ENCODE peak calls at places on chromosomes 11 and 22, in six cellular contexts. One of them, this sample, is unnamed. For H3K36me3 and H3K4me1, the result is how much of the 10 kb centered on the place peaks cover.

GRCh38 chr22:20156611-20157415 is 6.0 kb upstream of the CCDC188 start:
- DNase-seq in effector memory CD4-positive, alpha-beta T cell: peak
- DNase-seq in CD8-positive, alpha-beta memory T cell: peak
- DNase-seq in lung: peak
- DNase-seq in PC-9: peak
- DNase-seq in NT2/D1: peak
- DNase-seq in this sample: peak

GRCh38 chr22:28674121-28674563 is 5.5 kb downstream of the TTC28 start:
- DNase-seq in NT2/D1: no peak
- DNase-seq in CD8-positive, alpha-beta memory T cell: peak
- DNase-seq in PC-9: peak
- DNase-seq in lung: no peak
- DNase-seq in effector memory CD4-positive, alpha-beta T cell: no peak
- DNase-seq in this sample: no peak

GRCh38 chr11:2109541-2110019 is 29.6 kb downstream of the IGF2 start:
- DNase-seq in PC-9: no peak
- DNase-seq in NT2/D1: no peak
- DNase-seq in effector memory CD4-positive, alpha-beta T cell: no peak
- DNase-seq in CD8-positive, alpha-beta memory T cell: no peak
- DNase-seq in lung: no peak
- DNase-seq in this sample: no peak

GRCh38 chr11:2519879-2520735 is 75.3 kb downstream of the KCNQ1 start:
- DNase-seq in effector memory CD4-positive, alpha-beta T cell: no peak
- DNase-seq in PC-9: no peak
- DNase-seq in CD8-positive, alpha-beta memory T cell: no peak
- DNase-seq in NT2/D1: no peak
- DNase-seq in lung: no peak
- DNase-seq in this sample: peak

GRCh38 chr11:112776834-112777793 is 184.1 kb upstream of the NCAM1 start:
- DNase-seq in CD8-positive, alpha-beta memory T cell: no peak
- DNase-seq in NT2/D1: no peak
- DNase-seq in effector memory CD4-positive, alpha-beta T cell: no peak
- DNase-seq in PC-9: no peak
- DNase-seq in lung: no peak
- DNase-seq in this sample: no peak

GRCh38 chr11:114678125-114679036 is at the start of gene NXPE2:
- DNase-seq in CD8-positive, alpha-beta memory T cell: no peak
- DNase-seq in effector memory CD4-positive, alpha-beta T cell: no peak
- DNase-seq in NT2/D1: no peak
- DNase-seq in PC-9: no peak
- DNase-seq in lung: no peak
- DNase-seq in this sample: no peak

GRCh38 chr11:1589996-1590395 is 4.9 kb upstream of the KRTAP5-1 start:
- DNase-seq in PC-9: no peak
- DNase-seq in NT2/D1: no peak
- DNase-seq in lung: no peak
- DNase-seq in CD8-positive, alpha-beta memory T cell: no peak
- DNase-seq in effector memory CD4-positive, alpha-beta T cell: no peak
- DNase-seq in this sample: no peak

GRCh38 chr22:23565288-23565941 is 14.7 kb downstream of the IGLL1 start:
- DNase-seq in CD8-positive, alpha-beta memory T cell: no peak
- DNase-seq in NT2/D1: peak
- DNase-seq in effector memory CD4-positive, alpha-beta T cell: no peak
- DNase-seq in lung: no peak
- DNase-seq in PC-9: no peak
- DNase-seq in this sample: peak

GRCh38 chr11:116311141-116311540 is 461.6 kb downstream of the BUD13 start:
- DNase-seq in NT2/D1: no peak
- DNase-seq in effector memory CD4-positive, alpha-beta T cell: no peak
- DNase-seq in PC-9: no peak
- DNase-seq in lung: no peak
- DNase-seq in CD8-positive, alpha-beta memory T cell: no peak
- DNase-seq in this sample: no peak

GRCh38 chr22:50699001-50699753 is 26.6 kb downstream of the SHANK3 start:
- DNase-seq in effector memory CD4-positive, alpha-beta T cell: no peak
- DNase-seq in NT2/D1: no peak
- DNase-seq in PC-9: no peak
- DNase-seq in lung: no peak
- DNase-seq in CD8-positive, alpha-beta memory T cell: no peak
- DNase-seq in this sample: no peak

GRCh38 chr11:118705111-118705741 is 25.8 kb upstream of the TREH start:
- DNase-seq in PC-9: no peak
- DNase-seq in effector memory CD4-positive, alpha-beta T cell: peak
- DNase-seq in lung: no peak
- DNase-seq in NT2/D1: no peak
- DNase-seq in CD8-positive, alpha-beta memory T cell: peak
- DNase-seq in this sample: no peak

GRCh38 chr11:109422755-109423113 is 744 bp downstream of the C11orf87 start:
- DNase-seq in PC-9: no peak
- DNase-seq in lung: no peak
- DNase-seq in NT2/D1: no peak
- DNase-seq in CD8-positive, alpha-beta memory T cell: no peak
- DNase-seq in effector memory CD4-positive, alpha-beta T cell: no peak
- DNase-seq in this sample: no peak

GRCh38 chr11:67468509-67468834 is 579 bp downstream of the TMEM134 start:
- DNase-seq in PC-9: no peak
- DNase-seq in CD8-positive, alpha-beta memory T cell: no peak
- DNase-seq in NT2/D1: no peak
- DNase-seq in effector memory CD4-positive, alpha-beta T cell: no peak
- DNase-seq in lung: no peak
- DNase-seq in this sample: no peak

GRCh38 chr11:10674440-10674855 is 19.1 kb downstream of the IRAG1 start:
- DNase-seq in NT2/D1: no peak
- DNase-seq in lung: no peak
- DNase-seq in CD8-positive, alpha-beta memory T cell: no peak
- DNase-seq in PC-9: no peak
- DNase-seq in effector memory CD4-positive, alpha-beta T cell: no peak
- DNase-seq in this sample: peak

GRCh38 chr11:20406484-20406883 is 19.0 kb downstream of the PRMT3 start:
- DNase-seq in PC-9: no peak
- DNase-seq in CD8-positive, alpha-beta memory T cell: no peak
- DNase-seq in lung: no peak
- DNase-seq in effector memory CD4-positive, alpha-beta T cell: no peak
- DNase-seq in NT2/D1: no peak
- DNase-seq in this sample: no peak
- H3K36me3 ChIP-seq in PC-9: under half
- H3K36me3 ChIP-seq in CD8-positive, alpha-beta memory T cell: under half
- H3K36me3 ChIP-seq in lung: under half
- H3K36me3 ChIP-seq in effector memory CD4-positive, alpha-beta T cell: under half
- H3K36me3 ChIP-seq in NT2/D1: under half
- H3K36me3 ChIP-seq in this sample: under half

GRCh38 chr11:65438257-65439151 is 15.9 kb downstream of the NEAT1 start:
- DNase-seq in lung: no peak
- DNase-seq in CD8-positive, alpha-beta memory T cell: no peak
- DNase-seq in PC-9: no peak
- DNase-seq in effector memory CD4-positive, alpha-beta T cell: no peak
- DNase-seq in NT2/D1: no peak
- DNase-seq in this sample: no peak

GRCh38 chr11:65437436-65438227 is 15.0 kb downstream of the NEAT1 start:
- DNase-seq in PC-9: no peak
- DNase-seq in NT2/D1: no peak
- DNase-seq in lung: no peak
- DNase-seq in CD8-positive, alpha-beta memory T cell: no peak
- DNase-seq in effector memory CD4-positive, alpha-beta T cell: no peak
- DNase-seq in this sample: peak

GRCh38 chr11:65436412-65437032 is 13.9 kb downstream of the NEAT1 start:
- DNase-seq in NT2/D1: no peak
- DNase-seq in effector memory CD4-positive, alpha-beta T cell: no peak
- DNase-seq in lung: no peak
- DNase-seq in CD8-positive, alpha-beta memory T cell: no peak
- DNase-seq in PC-9: no peak
- DNase-seq in this sample: peak

GRCh38 chr11:65440831-65441499 is 18.4 kb downstream of the NEAT1 start:
- DNase-seq in NT2/D1: no peak
- DNase-seq in PC-9: peak
- DNase-seq in lung: no peak
- DNase-seq in effector memory CD4-positive, alpha-beta T cell: no peak
- DNase-seq in CD8-positive, alpha-beta memory T cell: no peak
- DNase-seq in this sample: peak

DNA sequence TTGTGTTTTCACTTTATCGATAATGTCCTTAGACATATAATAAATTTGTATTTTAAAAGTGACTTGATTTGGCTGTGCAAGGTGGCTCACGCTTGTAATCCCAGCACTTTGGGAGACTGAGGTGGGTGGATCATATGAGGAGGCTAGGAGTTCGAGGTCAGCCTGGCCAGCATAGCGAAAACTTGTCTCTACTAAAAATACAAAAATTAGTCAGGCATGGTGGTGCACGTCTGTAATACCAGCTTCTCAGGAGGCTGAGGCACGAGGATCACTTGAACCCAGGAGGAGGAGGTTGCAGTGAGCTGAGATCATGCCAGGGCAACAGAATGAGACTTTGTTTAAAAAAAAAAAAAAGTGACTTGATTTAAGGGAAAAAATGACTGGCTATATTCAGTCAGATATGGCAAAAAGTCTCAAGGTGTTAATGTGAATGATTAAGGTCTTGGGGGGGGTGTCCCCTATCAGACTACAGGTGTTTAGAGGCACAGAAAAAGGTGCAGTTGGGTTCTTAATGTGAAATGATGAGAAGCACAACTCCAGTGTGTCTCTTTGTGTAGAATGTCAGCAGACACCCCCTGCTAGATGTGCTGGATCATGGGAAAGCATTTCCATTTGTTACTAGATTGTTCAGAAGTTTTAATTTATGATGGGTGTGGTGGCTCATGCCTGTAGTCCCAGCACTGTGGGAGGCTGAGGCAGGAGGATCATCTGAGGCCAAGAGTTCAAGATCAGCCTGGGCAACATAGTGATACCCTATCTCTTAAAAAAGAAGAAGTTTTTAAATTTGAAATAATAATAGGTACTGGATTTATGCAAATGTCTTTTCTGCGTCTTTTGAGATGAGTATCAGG is 17.0 kb downstream of the NEAT1 start:
- DNase-seq in CD8-positive, alpha-beta memory T cell: no peak
- DNase-seq in effector memory CD4-positive, alpha-beta T cell: no peak
- DNase-seq in lung: no peak
- DNase-seq in NT2/D1: no peak
- DNase-seq in PC-9: peak
- DNase-seq in this sample: peak
- H3K4me1 ChIP-seq in CD8-positive, alpha-beta memory T cell: under half
- H3K4me1 ChIP-seq in effector memory CD4-positive, alpha-beta T cell: under half
- H3K4me1 ChIP-seq in lung: under half
- H3K4me1 ChIP-seq in NT2/D1: under half
- H3K4me1 ChIP-seq in PC-9: half or more
- H3K4me1 ChIP-seq in this sample: half or more

DNA sequence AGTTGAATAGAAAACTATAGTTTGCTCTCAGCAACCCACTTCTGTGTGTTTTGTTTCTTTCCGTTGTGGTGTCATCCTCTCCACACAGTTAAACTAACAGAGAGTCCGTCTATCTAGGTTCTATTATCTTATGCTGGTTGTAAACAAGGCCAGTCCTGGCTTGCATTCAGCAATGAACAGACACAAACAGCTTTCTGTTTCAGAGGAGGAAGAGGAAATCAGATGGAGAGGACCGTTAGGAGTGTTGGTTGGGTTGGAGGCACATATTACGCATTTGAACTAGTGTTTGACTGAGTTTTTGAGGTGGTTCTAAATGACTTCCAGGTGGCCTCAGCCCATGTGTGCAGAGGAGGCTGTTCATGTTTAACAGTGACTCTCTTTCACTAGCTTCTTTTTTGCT is 129.5 kb upstream of the SORL1-AS1 start:
- DNase-seq in lung: no peak
- DNase-seq in PC-9: no peak
- DNase-seq in effector memory CD4-positive, alpha-beta T cell: no peak
- DNase-seq in CD8-positive, alpha-beta memory T cell: peak
- DNase-seq in NT2/D1: no peak
- DNase-seq in this sample: no peak
- H3K36me3 ChIP-seq in lung: under half
- H3K36me3 ChIP-seq in PC-9: under half
- H3K36me3 ChIP-seq in effector memory CD4-positive, alpha-beta T cell: half or more
- H3K36me3 ChIP-seq in CD8-positive, alpha-beta memory T cell: half or more
- H3K36me3 ChIP-seq in NT2/D1: under half
- H3K36me3 ChIP-seq in this sample: under half

GRCh38 chr11:23288001-23288783 is 427.9 kb upstream of the CCDC179 start:
- DNase-seq in lung: no peak
- DNase-seq in CD8-positive, alpha-beta memory T cell: no peak
- DNase-seq in PC-9: peak
- DNase-seq in NT2/D1: no peak
- DNase-seq in effector memory CD4-positive, alpha-beta T cell: no peak
- DNase-seq in this sample: no peak
- H3K4me1 ChIP-seq in lung: under half
- H3K4me1 ChIP-seq in CD8-positive, alpha-beta memory T cell: under half
- H3K4me1 ChIP-seq in PC-9: under half
- H3K4me1 ChIP-seq in NT2/D1: under half
- H3K4me1 ChIP-seq in effector memory CD4-positive, alpha-beta T cell: under half
- H3K4me1 ChIP-seq in this sample: under half

This sample was measured in thyroid gland.